ENCODE peak calls at places on chromosomes 1 and 21, in six cellular contexts. One of them, this sample, is unnamed.

GRCh38 chr1:244221961-244222360 is 170.9 kb downstream of the ZBTB18 start:
- DNase-seq in T follicular helper cell: no peak
- DNase-seq in effector memory CD8-positive, alpha-beta T cell: no peak
- DNase-seq in glutamatergic neuron: no peak
- DNase-seq in stimulated activated CD4-positive, alpha-beta T cell treated with anti-CD3 and anti-CD28 coated beads, Interleukin-1b, Interleukin-23, amount 100 ng/mL, for 48 hours: no peak
- DNase-seq in AML-193: no peak
- DNase-seq in this sample: peak

GRCh38 chr1:31640179-31640578 is 4.5 kb downstream of the PEF1 start:
- DNase-seq in T follicular helper cell: no peak
- DNase-seq in effector memory CD8-positive, alpha-beta T cell: no peak
- DNase-seq in glutamatergic neuron: no peak
- DNase-seq in stimulated activated CD4-positive, alpha-beta T cell treated with anti-CD3 and anti-CD28 coated beads, Interleukin-1b, Interleukin-23, amount 100 ng/mL, for 48 hours: no peak
- DNase-seq in AML-193: no peak
- DNase-seq in this sample: no peak

GRCh38 chr1:203519053-203519770 is 25.3 kb downstream of the OPTC start:
- DNase-seq in T follicular helper cell: no peak
- DNase-seq in effector memory CD8-positive, alpha-beta T cell: no peak
- DNase-seq in glutamatergic neuron: no peak
- DNase-seq in stimulated activated CD4-positive, alpha-beta T cell treated with anti-CD3 and anti-CD28 coated beads, Interleukin-1b, Interleukin-23, amount 100 ng/mL, for 48 hours: no peak
- DNase-seq in AML-193: no peak
- DNase-seq in this sample: no peak

GRCh38 chr1:24384251-24385090 is 29.1 kb downstream of the STPG1 start:
- DNase-seq in T follicular helper cell: no peak
- DNase-seq in effector memory CD8-positive, alpha-beta T cell: no peak
- DNase-seq in glutamatergic neuron: no peak
- DNase-seq in stimulated activated CD4-positive, alpha-beta T cell treated with anti-CD3 and anti-CD28 coated beads, Interleukin-1b, Interleukin-23, amount 100 ng/mL, for 48 hours: peak
- DNase-seq in AML-193: no peak
- DNase-seq in this sample: no peak

GRCh38 chr1:87437663-87438295 is 109.1 kb downstream of the LMO4 start:
- DNase-seq in T follicular helper cell: no peak
- DNase-seq in effector memory CD8-positive, alpha-beta T cell: no peak
- DNase-seq in glutamatergic neuron: no peak
- DNase-seq in stimulated activated CD4-positive, alpha-beta T cell treated with anti-CD3 and anti-CD28 coated beads, Interleukin-1b, Interleukin-23, amount 100 ng/mL, for 48 hours: no peak
- DNase-seq in AML-193: no peak
- DNase-seq in this sample: no peak

GRCh38 chr1:13807213-13807612 is 107.2 kb downstream of the PRDM2 start:
- DNase-seq in T follicular helper cell: no peak
- DNase-seq in effector memory CD8-positive, alpha-beta T cell: no peak
- DNase-seq in glutamatergic neuron: peak
- DNase-seq in stimulated activated CD4-positive, alpha-beta T cell treated with anti-CD3 and anti-CD28 coated beads, Interleukin-1b, Interleukin-23, amount 100 ng/mL, for 48 hours: no peak
- DNase-seq in AML-193: no peak
- DNase-seq in this sample: peak

GRCh38 chr21:46196733-46197132 is 12.5 kb upstream of the SPATC1L start:
- DNase-seq in T follicular helper cell: no peak
- DNase-seq in effector memory CD8-positive, alpha-beta T cell: no peak
- DNase-seq in glutamatergic neuron: no peak
- DNase-seq in stimulated activated CD4-positive, alpha-beta T cell treated with anti-CD3 and anti-CD28 coated beads, Interleukin-1b, Interleukin-23, amount 100 ng/mL, for 48 hours: no peak
- DNase-seq in AML-193: no peak
- DNase-seq in this sample: no peak

GRCh38 chr1:68516066-68516465 is 19.2 kb upstream of the DEPDC1 start:
- DNase-seq in T follicular helper cell: no peak
- DNase-seq in effector memory CD8-positive, alpha-beta T cell: no peak
- DNase-seq in glutamatergic neuron: no peak
- DNase-seq in stimulated activated CD4-positive, alpha-beta T cell treated with anti-CD3 and anti-CD28 coated beads, Interleukin-1b, Interleukin-23, amount 100 ng/mL, for 48 hours: no peak
- DNase-seq in AML-193: no peak
- DNase-seq in this sample: no peak

GRCh38 chr1:203077956-203078355 is 7.9 kb downstream of the MYOG start:
- DNase-seq in T follicular helper cell: no peak
- DNase-seq in effector memory CD8-positive, alpha-beta T cell: no peak
- DNase-seq in glutamatergic neuron: no peak
- DNase-seq in stimulated activated CD4-positive, alpha-beta T cell treated with anti-CD3 and anti-CD28 coated beads, Interleukin-1b, Interleukin-23, amount 100 ng/mL, for 48 hours: no peak
- DNase-seq in AML-193: no peak
- DNase-seq in this sample: no peak

GRCh38 chr1:18820791-18821641 is 38.4 kb downstream of the TAS1R2 start:
- DNase-seq in T follicular helper cell: peak
- DNase-seq in effector memory CD8-positive, alpha-beta T cell: peak
- DNase-seq in glutamatergic neuron: peak
- DNase-seq in stimulated activated CD4-positive, alpha-beta T cell treated with anti-CD3 and anti-CD28 coated beads, Interleukin-1b, Interleukin-23, amount 100 ng/mL, for 48 hours: peak
- DNase-seq in AML-193: peak
- DNase-seq in this sample: peak

GRCh38 chr1:171788696-171789095 is 7.2 kb downstream of the METTL13 start:
- DNase-seq in T follicular helper cell: no peak
- DNase-seq in effector memory CD8-positive, alpha-beta T cell: no peak
- DNase-seq in glutamatergic neuron: no peak
- DNase-seq in stimulated activated CD4-positive, alpha-beta T cell treated with anti-CD3 and anti-CD28 coated beads, Interleukin-1b, Interleukin-23, amount 100 ng/mL, for 48 hours: no peak
- DNase-seq in AML-193: no peak
- DNase-seq in this sample: no peak

GRCh38 chr1:42152119-42152518 is 1.1 kb upstream of the GUCA2B start:
- DNase-seq in T follicular helper cell: no peak
- DNase-seq in effector memory CD8-positive, alpha-beta T cell: no peak
- DNase-seq in glutamatergic neuron: no peak
- DNase-seq in stimulated activated CD4-positive, alpha-beta T cell treated with anti-CD3 and anti-CD28 coated beads, Interleukin-1b, Interleukin-23, amount 100 ng/mL, for 48 hours: no peak
- DNase-seq in AML-193: no peak
- DNase-seq in this sample: no peak

GRCh38 chr1:235919797-235920475 is 53.2 kb upstream of the LYST start:
- DNase-seq in T follicular helper cell: no peak
- DNase-seq in effector memory CD8-positive, alpha-beta T cell: no peak
- DNase-seq in glutamatergic neuron: no peak
- DNase-seq in stimulated activated CD4-positive, alpha-beta T cell treated with anti-CD3 and anti-CD28 coated beads, Interleukin-1b, Interleukin-23, amount 100 ng/mL, for 48 hours: no peak
- DNase-seq in AML-193: no peak
- DNase-seq in this sample: no peak

GRCh38 chr1:23369335-23370013 is at the start of gene ZNF436:
- DNase-seq in T follicular helper cell: peak
- DNase-seq in effector memory CD8-positive, alpha-beta T cell: peak
- DNase-seq in glutamatergic neuron: peak
- DNase-seq in stimulated activated CD4-positive, alpha-beta T cell treated with anti-CD3 and anti-CD28 coated beads, Interleukin-1b, Interleukin-23, amount 100 ng/mL, for 48 hours: peak
- DNase-seq in AML-193: peak
- DNase-seq in this sample: peak

GRCh38 chr1:62024690-62025089 is 170.0 kb upstream of the L1TD1 start:
- DNase-seq in T follicular helper cell: no peak
- DNase-seq in effector memory CD8-positive, alpha-beta T cell: no peak
- DNase-seq in glutamatergic neuron: no peak
- DNase-seq in stimulated activated CD4-positive, alpha-beta T cell treated with anti-CD3 and anti-CD28 coated beads, Interleukin-1b, Interleukin-23, amount 100 ng/mL, for 48 hours: no peak
- DNase-seq in AML-193: no peak
- DNase-seq in this sample: no peak

GRCh38 chr1:41528726-41529605 is 44.5 kb upstream of the EDN2 start:
- DNase-seq in T follicular helper cell: no peak
- DNase-seq in effector memory CD8-positive, alpha-beta T cell: no peak
- DNase-seq in glutamatergic neuron: no peak
- DNase-seq in stimulated activated CD4-positive, alpha-beta T cell treated with anti-CD3 and anti-CD28 coated beads, Interleukin-1b, Interleukin-23, amount 100 ng/mL, for 48 hours: peak
- DNase-seq in AML-193: no peak
- DNase-seq in this sample: no peak

GRCh38 chr1:36151845-36152203 is 2.5 kb upstream of the TRAPPC3 start:
- DNase-seq in T follicular helper cell: peak
- DNase-seq in effector memory CD8-positive, alpha-beta T cell: peak
- DNase-seq in glutamatergic neuron: no peak
- DNase-seq in stimulated activated CD4-positive, alpha-beta T cell treated with anti-CD3 and anti-CD28 coated beads, Interleukin-1b, Interleukin-23, amount 100 ng/mL, for 48 hours: no peak
- DNase-seq in AML-193: no peak
- DNase-seq in this sample: peak

GRCh38 chr1:9960705-9961562 is 17.7 kb downstream of the NMNAT1 start:
- DNase-seq in T follicular helper cell: no peak
- DNase-seq in effector memory CD8-positive, alpha-beta T cell: no peak
- DNase-seq in glutamatergic neuron: peak
- DNase-seq in stimulated activated CD4-positive, alpha-beta T cell treated with anti-CD3 and anti-CD28 coated beads, Interleukin-1b, Interleukin-23, amount 100 ng/mL, for 48 hours: no peak
- DNase-seq in AML-193: no peak
- DNase-seq in this sample: peak

GRCh38 chr1:208475951-208476824 is 232.0 kb upstream of the PLXNA2 start:
- DNase-seq in T follicular helper cell: no peak
- DNase-seq in effector memory CD8-positive, alpha-beta T cell: no peak
- DNase-seq in glutamatergic neuron: no peak
- DNase-seq in stimulated activated CD4-positive, alpha-beta T cell treated with anti-CD3 and anti-CD28 coated beads, Interleukin-1b, Interleukin-23, amount 100 ng/mL, for 48 hours: no peak
- DNase-seq in AML-193: no peak
- DNase-seq in this sample: no peak

GRCh38 chr1:59561782-59562181 is 253.0 kb upstream of the HOOK1 start:
- DNase-seq in T follicular helper cell: no peak
- DNase-seq in effector memory CD8-positive, alpha-beta T cell: no peak
- DNase-seq in glutamatergic neuron: no peak
- DNase-seq in stimulated activated CD4-positive, alpha-beta T cell treated with anti-CD3 and anti-CD28 coated beads, Interleukin-1b, Interleukin-23, amount 100 ng/mL, for 48 hours: no peak
- DNase-seq in AML-193: no peak
- DNase-seq in this sample: peak

GRCh38 chr21:28298251-28298672 is 694.4 kb downstream of the LTN1 start:
- DNase-seq in T follicular helper cell: no peak
- DNase-seq in effector memory CD8-positive, alpha-beta T cell: no peak
- DNase-seq in glutamatergic neuron: no peak
- DNase-seq in stimulated activated CD4-positive, alpha-beta T cell treated with anti-CD3 and anti-CD28 coated beads, Interleukin-1b, Interleukin-23, amount 100 ng/mL, for 48 hours: no peak
- DNase-seq in AML-193: no peak
- DNase-seq in this sample: no peak

GRCh38 chr1:198681247-198681646 is 42.4 kb downstream of the PTPRC start:
- DNase-seq in T follicular helper cell: no peak
- DNase-seq in effector memory CD8-positive, alpha-beta T cell: no peak
- DNase-seq in glutamatergic neuron: no peak
- DNase-seq in stimulated activated CD4-positive, alpha-beta T cell treated with anti-CD3 and anti-CD28 coated beads, Interleukin-1b, Interleukin-23, amount 100 ng/mL, for 48 hours: no peak
- DNase-seq in AML-193: peak
- DNase-seq in this sample: peak

GRCh38 chr21:44817914-44818635 is at the start of gene SUMO3:
- DNase-seq in T follicular helper cell: peak
- DNase-seq in effector memory CD8-positive, alpha-beta T cell: peak
- DNase-seq in glutamatergic neuron: peak
- DNase-seq in stimulated activated CD4-positive, alpha-beta T cell treated with anti-CD3 and anti-CD28 coated beads, Interleukin-1b, Interleukin-23, amount 100 ng/mL, for 48 hours: peak
- DNase-seq in AML-193: peak
- DNase-seq in this sample: peak

GRCh38 chr1:23967871-23968270 is 8.2 kb downstream of the PNRC2 start:
- DNase-seq in T follicular helper cell: no peak
- DNase-seq in effector memory CD8-positive, alpha-beta T cell: no peak
- DNase-seq in glutamatergic neuron: no peak
- DNase-seq in stimulated activated CD4-positive, alpha-beta T cell treated with anti-CD3 and anti-CD28 coated beads, Interleukin-1b, Interleukin-23, amount 100 ng/mL, for 48 hours: no peak
- DNase-seq in AML-193: no peak
- DNase-seq in this sample: no peak

GRCh38 chr1:167293057-167293456 is 72.4 kb downstream of the POU2F1 start:
- DNase-seq in T follicular helper cell: no peak
- DNase-seq in effector memory CD8-positive, alpha-beta T cell: no peak
- DNase-seq in glutamatergic neuron: no peak
- DNase-seq in stimulated activated CD4-positive, alpha-beta T cell treated with anti-CD3 and anti-CD28 coated beads, Interleukin-1b, Interleukin-23, amount 100 ng/mL, for 48 hours: no peak
- DNase-seq in AML-193: no peak
- DNase-seq in this sample: peak

GRCh38 chr1:109161836-109162606 is 48.1 kb downstream of the ELAPOR1 start:
- DNase-seq in T follicular helper cell: no peak
- DNase-seq in effector memory CD8-positive, alpha-beta T cell: no peak
- DNase-seq in glutamatergic neuron: no peak
- DNase-seq in stimulated activated CD4-positive, alpha-beta T cell treated with anti-CD3 and anti-CD28 coated beads, Interleukin-1b, Interleukin-23, amount 100 ng/mL, for 48 hours: peak
- DNase-seq in AML-193: peak
- DNase-seq in this sample: peak

GRCh38 chr1:43410571-43410970 is 20.9 kb downstream of the SZT2 start:
- DNase-seq in T follicular helper cell: no peak
- DNase-seq in effector memory CD8-positive, alpha-beta T cell: no peak
- DNase-seq in glutamatergic neuron: no peak
- DNase-seq in stimulated activated CD4-positive, alpha-beta T cell treated with anti-CD3 and anti-CD28 coated beads, Interleukin-1b, Interleukin-23, amount 100 ng/mL, for 48 hours: no peak
- DNase-seq in AML-193: no peak
- DNase-seq in this sample: no peak

GRCh38 chr1:13451399-13451965 is 41.2 kb downstream of the PRAMEF20 start:
- DNase-seq in T follicular helper cell: no peak
- DNase-seq in effector memory CD8-positive, alpha-beta T cell: no peak
- DNase-seq in glutamatergic neuron: no peak
- DNase-seq in stimulated activated CD4-positive, alpha-beta T cell treated with anti-CD3 and anti-CD28 coated beads, Interleukin-1b, Interleukin-23, amount 100 ng/mL, for 48 hours: no peak
- DNase-seq in AML-193: no peak
- DNase-seq in this sample: no peak

GRCh38 chr1:232473319-232473718 is 156.6 kb downstream of the SIPA1L2 start:
- DNase-seq in T follicular helper cell: no peak
- DNase-seq in effector memory CD8-positive, alpha-beta T cell: no peak
- DNase-seq in glutamatergic neuron: no peak
- DNase-seq in stimulated activated CD4-positive, alpha-beta T cell treated with anti-CD3 and anti-CD28 coated beads, Interleukin-1b, Interleukin-23, amount 100 ng/mL, for 48 hours: no peak
- DNase-seq in AML-193: no peak
- DNase-seq in this sample: no peak

GRCh38 chr1:209580577-209580976 is 2.9 kb upstream of the CAMK1G start:
- DNase-seq in T follicular helper cell: no peak
- DNase-seq in effector memory CD8-positive, alpha-beta T cell: no peak
- DNase-seq in glutamatergic neuron: no peak
- DNase-seq in stimulated activated CD4-positive, alpha-beta T cell treated with anti-CD3 and anti-CD28 coated beads, Interleukin-1b, Interleukin-23, amount 100 ng/mL, for 48 hours: no peak
- DNase-seq in AML-193: no peak
- DNase-seq in this sample: no peak

GRCh38 chr1:206568256-206568655 is 44.0 kb downstream of the EIF2D start:
- DNase-seq in T follicular helper cell: no peak
- DNase-seq in effector memory CD8-positive, alpha-beta T cell: no peak
- DNase-seq in glutamatergic neuron: no peak
- DNase-seq in stimulated activated CD4-positive, alpha-beta T cell treated with anti-CD3 and anti-CD28 coated beads, Interleukin-1b, Interleukin-23, amount 100 ng/mL, for 48 hours: no peak
- DNase-seq in AML-193: no peak
- DNase-seq in this sample: peak

GRCh38 chr1:54327386-54328116 is 78.6 kb downstream of the SSBP3 start:
- DNase-seq in T follicular helper cell: no peak
- DNase-seq in effector memory CD8-positive, alpha-beta T cell: no peak
- DNase-seq in glutamatergic neuron: peak
- DNase-seq in stimulated activated CD4-positive, alpha-beta T cell treated with anti-CD3 and anti-CD28 coated beads, Interleukin-1b, Interleukin-23, amount 100 ng/mL, for 48 hours: no peak
- DNase-seq in AML-193: no peak
- DNase-seq in this sample: no peak

GRCh38 chr1:56060901-56061300 is 518.5 kb downstream of the PLPP3 start:
- DNase-seq in T follicular helper cell: no peak
- DNase-seq in effector memory CD8-positive, alpha-beta T cell: no peak
- DNase-seq in glutamatergic neuron: no peak
- DNase-seq in stimulated activated CD4-positive, alpha-beta T cell treated with anti-CD3 and anti-CD28 coated beads, Interleukin-1b, Interleukin-23, amount 100 ng/mL, for 48 hours: no peak
- DNase-seq in AML-193: no peak
- DNase-seq in this sample: no peak

GRCh38 chr21:42590431-42591131 is 62.8 kb upstream of the PDE9A start:
- DNase-seq in T follicular helper cell: no peak
- DNase-seq in effector memory CD8-positive, alpha-beta T cell: no peak
- DNase-seq in glutamatergic neuron: no peak
- DNase-seq in stimulated activated CD4-positive, alpha-beta T cell treated with anti-CD3 and anti-CD28 coated beads, Interleukin-1b, Interleukin-23, amount 100 ng/mL, for 48 hours: no peak
- DNase-seq in AML-193: no peak
- DNase-seq in this sample: peak

GRCh38 chr1:175885247-175885646 is 141.9 kb upstream of the TNR start:
- DNase-seq in T follicular helper cell: no peak
- DNase-seq in effector memory CD8-positive, alpha-beta T cell: no peak
- DNase-seq in glutamatergic neuron: no peak
- DNase-seq in stimulated activated CD4-positive, alpha-beta T cell treated with anti-CD3 and anti-CD28 coated beads, Interleukin-1b, Interleukin-23, amount 100 ng/mL, for 48 hours: no peak
- DNase-seq in AML-193: no peak
- DNase-seq in this sample: no peak

This sample was measured in NB4.